ENCODE peak calls at places on chromosomes 5 and 9, in nine cellular contexts. W is HCT116, S is pancreas, F is PC-9, G is tibial nerve, M is GM23338, X is Panc1, D is breast epithelium, P is Peyer's patch. H is an unnamed sample. For H3K4me1, the result is how much of the 10 kb centered on the place peaks cover.

GRCh38 chr5:6788439-6788838 is 75.2 kb downstream of the TENT4A start:
- DNase-seq in W (no peak), S (no peak), F (no peak), G (no peak), M (no peak), X (no peak), D (no peak), P (no peak), H (no peak)

GRCh38 chr9:68834931-68835520 is 130.0 kb downstream of the PIP5K1B start:
- DNase-seq in W (no peak), S (no peak), F (no peak), G (no peak), M (no peak), X (no peak), D (no peak), P (no peak), H (no peak)

GRCh38 chr5:177496111-177497010 is 1.0 kb downstream of the PDLIM7 start:
- DNase-seq in W (peak), S (no peak), F (peak), G (peak), M (peak), X (no peak), D (no peak), P (no peak), H (peak)

GRCh38 chr9:112570731-112571167 is 84.1 kb downstream of the KIAA1958 start:
- DNase-seq in W (no peak), S (peak), F (no peak), G (no peak), M (no peak), X (no peak), D (no peak), P (no peak), H (peak)

GRCh38 chr5:58699762-58700118 is 116.9 kb downstream of the RAB3C start:
- DNase-seq in W (no peak), S (no peak), F (no peak), G (no peak), M (no peak), X (no peak), D (no peak), P (no peak), H (no peak)

GRCh38 chr5:36049949-36050348 is 16.7 kb downstream of the UGT3A2 start:
- DNase-seq in W (no peak), S (no peak), F (no peak), G (no peak), M (no peak), X (no peak), D (no peak), P (no peak), H (no peak)

GRCh38 chr5:54243483-54244080 is 66.8 kb downstream of the ARL15 start:
- DNase-seq in W (peak), S (no peak), F (peak), G (peak), M (peak), X (no peak), D (no peak), P (no peak), H (no peak)

GRCh38 chr9:136775191-136775590 is 10.9 kb upstream of the LCN15 start:
- DNase-seq in W (no peak), S (no peak), F (no peak), G (no peak), M (no peak), X (no peak), D (no peak), P (no peak), H (no peak)

GRCh38 chr9:127096208-127096607 is 26.2 kb downstream of the ANGPTL2 start:
- DNase-seq in W (no peak), S (no peak), F (no peak), G (no peak), M (no peak), X (no peak), D (no peak), P (no peak), H (no peak)

GRCh38 chr9:1918642-1919041 is 96.5 kb upstream of the SMARCA2 start:
- DNase-seq in W (no peak), S (no peak), F (no peak), G (no peak), M (peak), X (no peak), D (no peak), P (no peak), H (no peak)

GRCh38 chr5:172528440-172528839 is 74.1 kb upstream of the SH3PXD2B start:
- DNase-seq in W (no peak), S (no peak), F (no peak), G (no peak), M (no peak), X (no peak), D (no peak), P (no peak), H (no peak)

GRCh38 chr5:180811623-180812119 is 9.1 kb upstream of the MGAT1 start:
- DNase-seq in W (no peak), S (peak), F (peak), G (no peak), M (no peak), X (no peak), D (no peak), P (no peak), H (no peak)

GRCh38 chr5:141272906-141273305 is 27.7 kb downstream of the PCDHB15 start:
- DNase-seq in W (no peak), S (no peak), F (no peak), G (no peak), M (peak), X (no peak), D (no peak), P (no peak), H (no peak)

GRCh38 chr9:123689701-123690428 is 240.1 kb downstream of the DENND1A start:
- DNase-seq in W (no peak), S (no peak), F (peak), G (no peak), M (no peak), X (no peak), D (no peak), P (no peak), H (no peak)

GRCh38 chr5:58849995-58850667 is 267.3 kb downstream of the RAB3C start:
- DNase-seq in W (peak), S (peak), F (peak), G (no peak), M (peak), X (peak), D (no peak), P (no peak), H (no peak)

GRCh38 chr5:151062405-151063135 is 18.3 kb downstream of the TNIP1 start:
- DNase-seq in W (no peak), S (no peak), F (no peak), G (no peak), M (no peak), X (no peak), D (no peak), P (no peak), H (no peak)

GRCh38 chr5:127335381-127335780 is 44.8 kb downstream of the MEGF10 start:
- DNase-seq in W (no peak), S (no peak), F (no peak), G (no peak), M (no peak), X (no peak), D (no peak), P (no peak), H (no peak)

GRCh38 chr5:42668254-42668653 is 88.4 kb upstream of the CCDC152 start:
- DNase-seq in W (no peak), S (no peak), F (no peak), G (no peak), M (no peak), X (no peak), D (no peak), P (no peak), H (no peak)

GRCh38 chr9:84141762-84142370 is 161.3 kb downstream of the RMI1 start:
- DNase-seq in W (no peak), S (no peak), F (no peak), G (no peak), M (no peak), X (no peak), D (no peak), P (no peak), H (no peak)

GRCh38 chr9:135126480-135127187 is 39.2 kb downstream of the OLFM1 start:
- DNase-seq in W (peak), S (no peak), F (no peak), G (no peak), M (no peak), X (no peak), D (no peak), P (no peak), H (peak)

GRCh38 chr9:88387733-88388202 is 476 bp upstream of the SPIN1 start:
- DNase-seq in W (peak), S (no peak), F (no peak), G (no peak), M (peak), X (no peak), D (peak), P (peak), H (peak)

GRCh38 chr5:124981901-124982300 is 235.5 kb upstream of the ZNF608 start:
- DNase-seq in W (no peak), S (peak), F (no peak), G (no peak), M (no peak), X (no peak), D (no peak), P (no peak), H (no peak)

GRCh38 chr5:58360794-58361193 is 99.1 kb downstream of the PLK2 start:
- DNase-seq in W (no peak), S (no peak), F (no peak), G (no peak), M (no peak), X (no peak), D (no peak), P (no peak), H (no peak)

GRCh38 chr9:37565661-37566618 is 10.2 kb downstream of the FBXO10 start:
- DNase-seq in W (no peak), S (peak), F (no peak), G (no peak), M (peak), X (no peak), D (no peak), P (peak), H (no peak)

GRCh38 chr5:90386099-90386710 is 23.4 kb downstream of the CETN3 start:
- DNase-seq in W (peak), S (no peak), F (no peak), G (no peak), M (peak), X (no peak), D (no peak), P (no peak), H (no peak)

GRCh38 chr5:124154714-124155113 is 591.7 kb downstream of the ZNF608 start:
- DNase-seq in W (no peak), S (no peak), F (no peak), G (no peak), M (peak), X (no peak), D (no peak), P (no peak), H (no peak)

GRCh38 chr9:99511723-99512122 is 289.6 kb downstream of the SEC61B start:
- DNase-seq in W (no peak), S (no peak), F (no peak), G (no peak), M (peak), X (no peak), D (no peak), P (no peak), H (no peak)

GRCh38 chr5:58670620-58671019 is 87.7 kb downstream of the RAB3C start:
- DNase-seq in W (no peak), S (peak), F (no peak), G (no peak), M (no peak), X (no peak), D (no peak), P (no peak), H (no peak)

DNA sequence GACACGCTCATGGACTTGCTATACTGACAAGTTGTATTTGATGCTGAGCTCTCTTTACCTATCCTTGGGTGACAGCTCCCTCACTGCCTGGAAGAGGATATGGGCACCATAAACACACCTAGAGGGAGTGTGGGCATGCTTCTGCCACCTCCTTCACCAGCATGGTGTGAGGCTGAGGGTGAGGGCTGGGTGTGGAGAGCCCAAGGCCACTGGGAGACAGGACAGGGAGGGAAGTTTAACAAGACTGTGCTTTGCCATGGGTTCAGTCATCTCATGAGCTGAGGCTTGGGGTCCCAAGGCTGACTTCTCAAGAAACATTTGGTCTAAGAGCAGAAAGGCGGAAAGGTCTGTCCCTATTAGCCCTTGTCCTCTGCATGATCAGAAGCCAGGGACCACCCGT is 93.6 kb upstream of the ANKRD55 start:
- DNase-seq in W (no peak), S (no peak), F (no peak), G (no peak), M (no peak), X (no peak), D (no peak), P (no peak), H (no peak)
- H3K4me1 ChIP-seq in W (under half), S (under half), F (under half), G (under half), M (under half), X (under half), D (under half), P (under half), H (under half)

DNA sequence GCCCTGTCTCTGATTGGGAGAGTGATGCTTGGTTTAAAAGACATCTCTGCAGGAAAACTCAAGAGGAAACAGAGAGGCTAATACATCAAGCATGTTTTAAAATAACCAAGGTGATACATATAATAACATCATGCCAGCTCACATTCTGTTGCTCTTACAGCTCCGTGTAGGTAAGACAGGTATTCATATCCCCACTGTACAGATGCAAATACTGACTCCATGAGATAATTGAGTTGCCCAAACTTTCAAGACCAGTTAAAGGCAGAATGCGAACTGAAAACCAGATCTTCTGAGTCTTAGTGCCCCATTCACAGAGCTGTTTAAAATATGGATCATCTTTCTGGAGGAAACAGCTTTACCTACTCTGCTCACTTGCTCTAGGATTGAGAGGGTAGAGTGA is 214.0 kb downstream of the PIK3R1 start:
- DNase-seq in W (no peak), S (no peak), F (no peak), G (no peak), M (no peak), X (no peak), D (no peak), P (no peak), H (no peak)
- H3K27ac ChIP-seq in W (no peak), S (no peak), F (no peak), G (no peak), M (no peak), X (no peak), D (no peak), P (no peak), H (no peak)

DNA sequence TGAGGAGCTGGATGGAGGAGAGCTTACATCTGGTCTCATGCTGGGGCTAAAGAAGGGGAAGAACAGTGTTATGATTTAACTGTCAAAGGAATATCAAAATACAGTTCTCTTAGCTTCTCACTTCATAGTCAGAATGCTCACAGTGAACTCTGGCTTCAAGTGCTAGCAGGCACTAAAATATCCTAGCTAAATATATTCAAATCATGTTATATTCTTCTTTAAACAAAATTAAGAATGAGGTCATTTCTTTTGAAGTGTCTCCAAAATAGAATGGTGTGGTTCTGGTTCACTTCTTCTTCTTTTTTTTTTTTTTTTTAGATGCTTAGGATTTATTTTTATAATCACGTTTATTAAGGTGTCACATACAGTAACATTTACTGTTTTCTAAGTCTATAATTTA is 89.4 kb downstream of the NR3C1 start:
- DNase-seq in W (no peak), S (no peak), F (no peak), G (no peak), M (no peak), X (no peak), D (no peak), P (no peak), H (no peak)
- H3K4me1 ChIP-seq in W (under half), S (under half), F (half or more), G (under half), M (under half), X (under half), D (under half), P (under half), H (under half)

GRCh38 chr5:159097461-159098284 is 2.0 kb downstream of the EBF1 start:
- DNase-seq in W (no peak), S (no peak), F (no peak), G (peak), M (peak), X (no peak), D (no peak), P (peak), H (peak)
- H3K27ac ChIP-seq in W (no peak), S (peak), F (no peak), G (peak), M (no peak), X (no peak), D (peak), P (peak), H (peak)

DNA sequence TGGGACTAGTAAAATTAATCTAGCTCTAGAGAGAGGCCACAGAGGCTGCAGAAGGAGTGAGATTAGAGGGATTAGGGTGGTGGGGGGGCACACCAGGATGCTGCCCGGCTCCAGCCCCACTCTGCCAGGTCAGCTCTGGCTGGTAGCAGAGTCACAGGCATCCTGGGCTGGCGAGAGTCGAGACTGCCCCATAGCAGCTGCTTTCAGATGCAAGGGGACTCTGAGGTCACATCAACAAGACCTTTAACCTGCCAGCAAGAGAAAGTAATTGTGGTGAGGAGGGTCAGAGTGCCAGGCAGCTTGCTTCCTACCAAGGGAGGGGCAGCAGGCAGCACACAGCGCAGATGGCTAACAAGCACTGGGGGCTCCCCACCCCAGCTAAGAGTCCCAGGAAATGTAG is 7.5 kb downstream of the EPB41L4B start:
- DNase-seq in W (no peak), S (no peak), F (no peak), G (no peak), M (no peak), X (no peak), D (no peak), P (no peak), H (no peak)
- H3K4me1 ChIP-seq in W (half or more), S (half or more), F (under half), G (half or more), M (half or more), X (half or more), D (under half), P (under half), H (under half)

GRCh38 chr5:71903826-71904225 is 184.8 kb downstream of the CARTPT start:
- DNase-seq in W (no peak), S (no peak), F (no peak), G (no peak), M (no peak), X (no peak), D (no peak), P (no peak), H (no peak)

GRCh38 chr5:71907589-71908145 is 188.6 kb downstream of the CARTPT start:
- DNase-seq in W (no peak), S (no peak), F (no peak), G (no peak), M (no peak), X (no peak), D (no peak), P (no peak), H (no peak)

GRCh38 chr5:71904852-71905251 is 185.8 kb downstream of the CARTPT start:
- DNase-seq in W (no peak), S (no peak), F (no peak), G (no peak), M (no peak), X (no peak), D (no peak), P (no peak), H (no peak)

GRCh38 chr5:71905804-71906711 is 187.0 kb downstream of the CARTPT start:
- DNase-seq in W (no peak), S (no peak), F (no peak), G (no peak), M (no peak), X (no peak), D (no peak), P (no peak), H (no peak)

GRCh38 chr5:71907001-71907564 is 188.0 kb downstream of the CARTPT start:
- DNase-seq in W (no peak), S (no peak), F (no peak), G (no peak), M (no peak), X (no peak), D (no peak), P (no peak), H (no peak)
- H3K27ac ChIP-seq in W (peak), S (no peak), F (no peak), G (no peak), M (no peak), X (no peak), D (no peak), P (no peak), H (no peak)

GRCh38 chr9:121299125-121299466 is 31.1 kb downstream of the GSN start:
- DNase-seq in W (no peak), S (no peak), F (no peak), G (no peak), M (peak), X (no peak), D (no peak), P (no peak), H (peak)

GRCh38 chr9:121296213-121297127 is 28.5 kb downstream of the GSN start:
- DNase-seq in W (no peak), S (no peak), F (no peak), G (no peak), M (no peak), X (no peak), D (no peak), P (no peak), H (no peak)

GRCh38 chr9:121298016-121298538 is 30.1 kb downstream of the GSN start:
- DNase-seq in W (no peak), S (no peak), F (no peak), G (no peak), M (peak), X (no peak), D (no peak), P (no peak), H (no peak)

GRCh38 chr9:121298689-121299112 is 30.7 kb downstream of the GSN start:
- DNase-seq in W (no peak), S (no peak), F (no peak), G (peak), M (peak), X (no peak), D (no peak), P (no peak), H (peak)

GRCh38 chr9:121297414-121297813 is 29.5 kb downstream of the GSN start:
- DNase-seq in W (no peak), S (no peak), F (no peak), G (no peak), M (no peak), X (no peak), D (no peak), P (no peak), H (peak)
- H3K4me1 ChIP-seq in W (under half), S (under half), F (under half), G (half or more), M (under half), X (half or more), D (under half), P (under half), H (under half)

GRCh38 chr5:170278611-170279500 is 18.7 kb downstream of the LCP2 start:
- DNase-seq in W (no peak), S (no peak), F (no peak), G (no peak), M (peak), X (no peak), D (no peak), P (peak), H (peak)
- H3K27ac ChIP-seq in W (no peak), S (no peak), F (no peak), G (peak), M (peak), X (no peak), D (peak), P (peak), H (no peak)

H was measured in right cardiac atrium.